ENCODE peak calls at places on chromosomes 13 and 19, in five cellular contexts. Q is astrocyte of the hippocampus; H is stimulated activated naive CD4-positive, alpha-beta T cell; Y is lung microvascular endothelial cell; U is A673. X is an unnamed sample.

GRCh38 chr13:110271313-110271712 is 35.6 kb downstream of the COL4A1 start:
- DNase-seq in U (no peak), Q (no peak), H (no peak), Y (no peak), X (no peak)

GRCh38 chr19:13035820-13036365 is 40.6 kb downstream of the NFIX start:
- DNase-seq in Y (no peak), U (no peak), Q (no peak), H (no peak), X (no peak)

GRCh38 chr13:107817652-107818287 is 397.6 kb downstream of the LIG4 start:
- DNase-seq in Y (no peak), U (no peak), H (no peak), Q (no peak), X (no peak)

GRCh38 chr19:12112701-12113100 is 27.4 kb downstream of the ZNF20 start:
- DNase-seq in Y (no peak), Q (no peak), H (no peak), U (no peak), X (no peak)

GRCh38 chr13:113735750-113736149 is 23.3 kb upstream of the TMEM255B start:
- DNase-seq in Y (no peak), H (no peak), Q (no peak), U (no peak), X (no peak)

GRCh38 chr13:89212186-89212585 is 1541.0 kb downstream of the SLITRK5 start:
- DNase-seq in Y (no peak), Q (no peak), H (no peak), U (no peak), X (no peak)

GRCh38 chr13:40158218-40158617 is 502.8 kb downstream of the COG6 start:
- DNase-seq in Q (no peak), Y (no peak), U (no peak), H (no peak), X (no peak)

GRCh38 chr13:28161370-28161769 is 23.0 kb downstream of the PAN3 start:
- DNase-seq in Q (peak), Y (no peak), H (no peak), U (peak), X (no peak)

GRCh38 chr19:18774782-18775444 is 16.2 kb downstream of the COMP start:
- DNase-seq in Q (no peak), Y (no peak), H (no peak), U (no peak), X (no peak)

GRCh38 chr19:29845576-29846176 is 33.9 kb downstream of the CCNE1 start:
- DNase-seq in Q (no peak), H (no peak), Y (no peak), U (peak), X (peak)

GRCh38 chr13:41273806-41274441 is 10.5 kb upstream of the MTRF1 start:
- DNase-seq in U (no peak), Y (no peak), H (no peak), Q (no peak), X (no peak)

GRCh38 chr19:29554149-29554548 is 28.4 kb downstream of the VSTM2B start:
- DNase-seq in H (no peak), Q (no peak), Y (no peak), U (no peak), X (no peak)

GRCh38 chr19:44847144-44848035 is 1.3 kb downstream of the NECTIN2 start:
- DNase-seq in Q (peak), Y (peak), H (no peak), U (peak), X (peak)

GRCh38 chr19:37966211-37967072 is 59.4 kb downstream of the SIPA1L3 start:
- DNase-seq in U (no peak), Q (peak), Y (no peak), H (no peak), X (no peak)

GRCh38 chr19:4305659-4306058 is 1.3 kb downstream of the FSD1 start:
- DNase-seq in U (no peak), Y (no peak), Q (no peak), H (no peak), X (no peak)

GRCh38 chr19:21321996-21322395 is 7.2 kb downstream of the ZNF708 start:
- DNase-seq in Q (peak), H (no peak), U (no peak), Y (no peak), X (no peak)

GRCh38 chr13:31160857-31161582 is 684 bp downstream of the HSPH1 start:
- DNase-seq in U (peak), Q (peak), H (peak), Y (peak), X (peak)

GRCh38 chr19:19460761-19461265 is 54.5 kb downstream of the TSSK6 start:
- DNase-seq in Q (no peak), Y (peak), U (peak), H (peak), X (no peak)

GRCh38 chr19:590396-590745 is 690 bp downstream of the HCN2 start:
- DNase-seq in Y (peak), U (peak), Q (peak), H (no peak), X (no peak)

GRCh38 chr13:110300090-110300815 is 6.7 kb downstream of the COL4A1 start:
- DNase-seq in Q (no peak), H (no peak), U (no peak), Y (no peak), X (no peak)

GRCh38 chr19:2865334-2866221 is 1.6 kb upstream of the ZNF556 start:
- DNase-seq in Q (no peak), H (no peak), U (no peak), Y (no peak), X (no peak)

GRCh38 chr19:5578094-5578846 is 10.5 kb upstream of the TINCR start:
- DNase-seq in U (peak), H (peak), Y (peak), Q (peak), X (no peak)

GRCh38 chr13:79966039-79966438 is 374.9 kb downstream of the SPRY2 start:
- DNase-seq in Q (no peak), Y (no peak), U (peak), H (no peak), X (no peak)

GRCh38 chr13:36259361-36260137 is 38.1 kb downstream of the CCDC169 start:
- DNase-seq in Y (no peak), H (no peak), U (peak), Q (no peak), X (no peak)

GRCh38 chr13:108528303-108528702 is 101.1 kb upstream of the MYO16 start:
- DNase-seq in H (no peak), Y (no peak), U (no peak), Q (no peak), X (no peak)

GRCh38 chr19:7529610-7530490 is 5.7 kb upstream of the PNPLA6 start:
- DNase-seq in Q (no peak), Y (no peak), H (no peak), U (no peak), X (no peak)